ENCODE peak calls at places on chromosomes 11 and 22, in eight cellular contexts. One of them, this sample, is unnamed.

GRCh38 chr22:49627217-49628181 is 200.2 kb downstream of the BRD1 start:
- DNase-seq in neural progenitor cell: peak; percentile 70
- DNase-seq in pancreas: no peak
- DNase-seq in CD8-positive, alpha-beta T cell: no peak
- DNase-seq in HCT116: no peak
- DNase-seq in left ventricle myocardium inferior: no peak
- DNase-seq in Caco-2: no peak
- DNase-seq in lung: no peak
- DNase-seq in this sample: no peak

GRCh38 chr11:6249822-6250555 is 9.6 kb upstream of the CCKBR start:
- DNase-seq in CD8-positive, alpha-beta T cell: no peak
- DNase-seq in Caco-2: no peak
- DNase-seq in lung: peak; percentile 68
- DNase-seq in pancreas: peak; percentile 90
- DNase-seq in neural progenitor cell: no peak
- DNase-seq in left ventricle myocardium inferior: peak; percentile 69
- DNase-seq in HCT116: peak; percentile 18
- DNase-seq in this sample: peak; percentile 8

GRCh38 chr22:23822101-23822671 is 16.6 kb downstream of the DERL3 start:
- DNase-seq in left ventricle myocardium inferior: no peak
- DNase-seq in HCT116: no peak
- DNase-seq in lung: no peak
- DNase-seq in neural progenitor cell: no peak
- DNase-seq in CD8-positive, alpha-beta T cell: no peak
- DNase-seq in pancreas: no peak
- DNase-seq in Caco-2: no peak
- DNase-seq in this sample: no peak

GRCh38 chr22:38018938-38019827 is 34.8 kb upstream of the SOX10 start:
- DNase-seq in HCT116: no peak
- DNase-seq in left ventricle myocardium inferior: no peak
- DNase-seq in pancreas: no peak
- DNase-seq in Caco-2: no peak
- DNase-seq in neural progenitor cell: no peak
- DNase-seq in CD8-positive, alpha-beta T cell: no peak
- DNase-seq in lung: no peak
- DNase-seq in this sample: no peak

GRCh38 chr11:434496-434895 is 7.3 kb downstream of the ANO9 start:
- DNase-seq in CD8-positive, alpha-beta T cell: no peak
- DNase-seq in neural progenitor cell: no peak
- DNase-seq in pancreas: no peak
- DNase-seq in Caco-2: no peak
- DNase-seq in HCT116: no peak
- DNase-seq in left ventricle myocardium inferior: no peak
- DNase-seq in lung: no peak
- DNase-seq in this sample: no peak

GRCh38 chr11:110130642-110131238 is 37.5 kb downstream of the ZC3H12C start:
- DNase-seq in HCT116: no peak
- DNase-seq in pancreas: no peak
- DNase-seq in lung: no peak
- DNase-seq in left ventricle myocardium inferior: no peak
- DNase-seq in CD8-positive, alpha-beta T cell: no peak
- DNase-seq in neural progenitor cell: peak; percentile 93
- DNase-seq in Caco-2: no peak
- DNase-seq in this sample: peak; percentile 69

GRCh38 chr22:17869285-17870096 is 95.2 kb upstream of the BID start:
- DNase-seq in lung: no peak
- DNase-seq in pancreas: no peak
- DNase-seq in Caco-2: no peak
- DNase-seq in neural progenitor cell: no peak
- DNase-seq in CD8-positive, alpha-beta T cell: no peak
- DNase-seq in HCT116: no peak
- DNase-seq in left ventricle myocardium inferior: no peak
- DNase-seq in this sample: no peak

GRCh38 chr11:69295995-69296889 is 2.3 kb downstream of the MYEOV start:
- DNase-seq in neural progenitor cell: no peak
- DNase-seq in pancreas: peak; percentile 41
- DNase-seq in left ventricle myocardium inferior: peak; percentile 54
- DNase-seq in Caco-2: peak; percentile 59
- DNase-seq in HCT116: no peak
- DNase-seq in CD8-positive, alpha-beta T cell: no peak
- DNase-seq in lung: peak; percentile 63
- DNase-seq in this sample: no peak

GRCh38 chr11:47592276-47592675 is 1.9 kb downstream of the C1QTNF4 start:
- DNase-seq in neural progenitor cell: no peak
- DNase-seq in CD8-positive, alpha-beta T cell: no peak
- DNase-seq in pancreas: no peak
- DNase-seq in HCT116: no peak
- DNase-seq in left ventricle myocardium inferior: no peak
- DNase-seq in Caco-2: no peak
- DNase-seq in lung: no peak
- DNase-seq in this sample: no peak

GRCh38 chr11:47591764-47592163 is 2.4 kb downstream of the C1QTNF4 start:
- DNase-seq in pancreas: no peak
- DNase-seq in HCT116: no peak
- DNase-seq in Caco-2: no peak
- DNase-seq in lung: no peak
- DNase-seq in neural progenitor cell: peak; percentile 14
- DNase-seq in left ventricle myocardium inferior: no peak
- DNase-seq in CD8-positive, alpha-beta T cell: no peak
- DNase-seq in this sample: no peak

GRCh38 chr11:47589103-47589502 is 2.6 kb downstream of the FAM180B start:
- DNase-seq in CD8-positive, alpha-beta T cell: no peak
- DNase-seq in pancreas: no peak
- DNase-seq in left ventricle myocardium inferior: no peak
- DNase-seq in HCT116: no peak
- DNase-seq in lung: no peak
- DNase-seq in Caco-2: no peak
- DNase-seq in neural progenitor cell: no peak
- DNase-seq in this sample: no peak

GRCh38 chr11:47589504-47590025 is 3.1 kb downstream of the FAM180B start:
- DNase-seq in pancreas: no peak
- DNase-seq in neural progenitor cell: no peak
- DNase-seq in lung: no peak
- DNase-seq in Caco-2: no peak
- DNase-seq in left ventricle myocardium inferior: no peak
- DNase-seq in CD8-positive, alpha-beta T cell: no peak
- DNase-seq in HCT116: no peak
- DNase-seq in this sample: no peak

DNA sequence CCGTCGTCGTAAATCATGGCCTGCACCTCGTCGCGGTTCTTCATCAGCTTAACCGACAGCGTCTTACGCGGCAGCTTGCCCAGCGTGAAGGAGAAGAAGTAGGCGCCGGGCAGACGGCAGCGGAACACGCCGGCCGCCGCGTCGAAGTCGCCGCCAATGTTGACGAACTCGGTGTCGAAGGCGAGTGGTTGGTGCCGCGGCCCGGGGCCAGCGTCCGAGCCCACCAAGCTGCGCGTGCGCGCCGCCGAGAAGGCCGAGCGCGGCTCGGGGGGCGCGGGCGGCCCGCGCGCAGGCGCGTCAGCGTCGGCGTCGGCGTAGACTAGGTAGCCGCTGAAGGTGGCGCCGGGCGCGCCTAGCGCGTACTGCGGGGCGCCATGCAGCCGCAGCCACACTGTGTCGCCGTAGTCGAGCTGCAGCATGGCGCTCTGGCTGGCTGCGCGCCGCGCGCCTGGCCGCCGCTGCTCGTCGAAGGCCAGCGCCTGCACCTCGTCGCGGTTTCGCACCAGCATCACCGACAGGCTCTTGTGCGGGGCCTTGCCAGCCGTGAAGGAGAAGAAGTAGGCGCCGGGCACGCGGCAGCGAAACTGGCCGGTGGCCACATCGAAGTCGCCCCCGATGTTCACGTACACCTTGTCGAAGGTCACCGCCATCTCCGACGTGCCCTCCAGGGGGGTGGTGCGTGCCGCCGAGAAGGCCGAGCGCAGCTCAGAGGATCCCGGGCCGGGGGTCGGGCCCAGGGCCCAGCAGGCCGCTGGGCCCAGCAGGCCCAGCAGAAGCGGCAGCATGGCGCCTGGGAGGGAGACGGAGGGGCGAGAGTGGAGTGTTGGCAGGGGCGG is 3.8 kb downstream of the FAM180B start:
- DNase-seq in CD8-positive, alpha-beta T cell: no peak
- DNase-seq in HCT116: no peak
- DNase-seq in pancreas: no peak
- DNase-seq in left ventricle myocardium inferior: no peak
- DNase-seq in neural progenitor cell: peak; percentile 15
- DNase-seq in lung: no peak
- DNase-seq in Caco-2: no peak
- DNase-seq in this sample: no peak
- H3K4me3 ChIP-seq in CD8-positive, alpha-beta T cell: no peak overlapping the region
- H3K4me3 ChIP-seq in HCT116: no peak overlapping the region
- H3K4me3 ChIP-seq in pancreas: no peak overlapping the region
- H3K4me3 ChIP-seq in left ventricle myocardium inferior: peak overlapping the region; percentile 58
- H3K4me3 ChIP-seq in neural progenitor cell: no peak overlapping the region
- H3K4me3 ChIP-seq in lung: peak overlapping the region; percentile 15
- H3K4me3 ChIP-seq in Caco-2: no peak overlapping the region
- H3K4me3 ChIP-seq in this sample: peak overlapping the region; percentile 5

GRCh38 chr11:125886997-125887372 is 483 bp upstream of the HYLS1 start:
- DNase-seq in lung: peak; percentile 42
- DNase-seq in HCT116: no peak
- DNase-seq in CD8-positive, alpha-beta T cell: peak; percentile 26
- DNase-seq in neural progenitor cell: no peak
- DNase-seq in Caco-2: no peak
- DNase-seq in left ventricle myocardium inferior: peak; percentile 27
- DNase-seq in pancreas: no peak
- DNase-seq in this sample: no peak

GRCh38 chr11:125890447-125891100 is 3.1 kb downstream of the HYLS1 start:
- DNase-seq in neural progenitor cell: no peak
- DNase-seq in HCT116: no peak
- DNase-seq in Caco-2: no peak
- DNase-seq in left ventricle myocardium inferior: no peak
- DNase-seq in lung: no peak
- DNase-seq in pancreas: no peak
- DNase-seq in CD8-positive, alpha-beta T cell: no peak
- DNase-seq in this sample: no peak

GRCh38 chr11:125883375-125883774 is 4.1 kb upstream of the HYLS1 start:
- DNase-seq in CD8-positive, alpha-beta T cell: no peak
- DNase-seq in HCT116: no peak
- DNase-seq in neural progenitor cell: no peak
- DNase-seq in lung: no peak
- DNase-seq in pancreas: no peak
- DNase-seq in Caco-2: no peak
- DNase-seq in left ventricle myocardium inferior: no peak
- DNase-seq in this sample: no peak

GRCh38 chr11:125892071-125892470 is 4.6 kb downstream of the HYLS1 start:
- DNase-seq in Caco-2: no peak
- DNase-seq in HCT116: no peak
- DNase-seq in left ventricle myocardium inferior: no peak
- DNase-seq in lung: no peak
- DNase-seq in pancreas: no peak
- DNase-seq in neural progenitor cell: no peak
- DNase-seq in CD8-positive, alpha-beta T cell: no peak
- DNase-seq in this sample: no peak

DNA sequence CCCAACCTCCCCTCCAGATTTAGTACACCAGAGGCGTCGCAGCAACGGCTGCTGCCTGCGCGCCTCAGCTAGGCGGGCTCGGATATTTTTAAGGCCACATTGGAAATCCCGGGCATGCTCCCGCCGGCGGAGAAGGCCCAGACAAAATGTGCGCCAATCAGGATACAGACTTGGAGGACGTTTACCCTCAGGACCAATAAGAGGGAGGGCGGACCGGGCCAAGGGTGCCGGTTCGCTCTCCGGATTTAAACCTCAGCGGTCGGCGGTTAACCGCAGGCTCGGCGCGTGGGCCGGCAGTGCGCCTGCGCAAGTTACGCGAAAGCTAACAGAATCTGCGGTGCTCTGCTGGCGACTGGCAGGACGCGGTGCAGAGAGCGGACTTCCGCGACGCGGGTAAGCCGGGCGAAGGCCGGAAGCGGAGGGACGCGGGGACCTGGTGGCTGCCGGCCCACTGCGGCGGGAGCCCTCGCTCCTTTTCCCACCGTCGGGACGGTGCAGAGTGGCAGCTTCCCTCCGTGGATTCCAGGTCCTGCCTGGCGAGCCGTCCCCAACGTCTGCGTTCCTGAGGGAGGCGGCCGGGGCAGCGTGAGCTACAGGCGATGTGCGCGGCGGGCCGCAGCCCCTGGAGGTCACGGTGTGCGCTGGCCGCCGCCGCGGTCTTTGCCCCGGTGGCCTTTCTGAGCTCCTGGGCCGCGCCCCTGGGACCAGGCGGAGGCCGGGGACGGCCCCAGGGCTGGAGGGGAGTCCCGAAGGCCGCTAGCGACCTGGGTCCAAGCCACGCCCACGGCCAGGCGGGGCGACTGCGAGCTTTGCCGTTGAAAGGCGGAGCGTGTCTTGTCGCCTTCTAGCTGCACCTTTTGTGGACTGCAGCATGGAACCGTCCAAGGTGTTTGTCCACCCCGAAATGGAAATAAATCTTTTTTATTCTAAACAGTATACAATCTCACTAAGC is at the start of gene HYLS1:
- DNase-seq in HCT116: peak; percentile 92
- DNase-seq in Caco-2: peak; percentile 82
- DNase-seq in neural progenitor cell: peak; percentile 90
- DNase-seq in left ventricle myocardium inferior: peak; percentile 95
- DNase-seq in pancreas: peak; percentile 92
- DNase-seq in lung: peak; percentile 94
- DNase-seq in CD8-positive, alpha-beta T cell: peak; percentile 88
- DNase-seq in this sample: peak; percentile 89
- TF ChIP-seq CTCF in HCT116: no peak
- TF ChIP-seq CTCF in Caco-2: no peak
- TF ChIP-seq CTCF in neural progenitor cell: peak; percentile 26
- TF ChIP-seq CTCF in left ventricle myocardium inferior: peak; percentile 59
- TF ChIP-seq CTCF in pancreas: no peak
- TF ChIP-seq CTCF in lung: peak; percentile 10
- TF ChIP-seq CTCF in CD8-positive, alpha-beta T cell: no peak
- TF ChIP-seq CTCF in this sample: peak; percentile 31

GRCh38 chr22:39528681-39529486 is 3.7 kb downstream of the RPS19BP1 start:
- DNase-seq in HCT116: peak; percentile 88
- DNase-seq in neural progenitor cell: peak; percentile 95
- DNase-seq in left ventricle myocardium inferior: peak; percentile 90
- DNase-seq in pancreas: peak; percentile 92
- DNase-seq in lung: peak; percentile 92
- DNase-seq in Caco-2: peak; percentile 94
- DNase-seq in CD8-positive, alpha-beta T cell: peak; percentile 88
- DNase-seq in this sample: peak; percentile 70
- H3K4me3 ChIP-seq in HCT116: no peak overlapping the region
- H3K4me3 ChIP-seq in neural progenitor cell: no peak overlapping the region
- H3K4me3 ChIP-seq in left ventricle myocardium inferior: peak overlapping the region; percentile 51
- H3K4me3 ChIP-seq in pancreas: no peak overlapping the region
- H3K4me3 ChIP-seq in lung: no peak overlapping the region
- H3K4me3 ChIP-seq in Caco-2: no peak overlapping the region
- H3K4me3 ChIP-seq in CD8-positive, alpha-beta T cell: peak overlapping the region; percentile 14
- H3K4me3 ChIP-seq in this sample: peak overlapping the region; percentile 11

DNA sequence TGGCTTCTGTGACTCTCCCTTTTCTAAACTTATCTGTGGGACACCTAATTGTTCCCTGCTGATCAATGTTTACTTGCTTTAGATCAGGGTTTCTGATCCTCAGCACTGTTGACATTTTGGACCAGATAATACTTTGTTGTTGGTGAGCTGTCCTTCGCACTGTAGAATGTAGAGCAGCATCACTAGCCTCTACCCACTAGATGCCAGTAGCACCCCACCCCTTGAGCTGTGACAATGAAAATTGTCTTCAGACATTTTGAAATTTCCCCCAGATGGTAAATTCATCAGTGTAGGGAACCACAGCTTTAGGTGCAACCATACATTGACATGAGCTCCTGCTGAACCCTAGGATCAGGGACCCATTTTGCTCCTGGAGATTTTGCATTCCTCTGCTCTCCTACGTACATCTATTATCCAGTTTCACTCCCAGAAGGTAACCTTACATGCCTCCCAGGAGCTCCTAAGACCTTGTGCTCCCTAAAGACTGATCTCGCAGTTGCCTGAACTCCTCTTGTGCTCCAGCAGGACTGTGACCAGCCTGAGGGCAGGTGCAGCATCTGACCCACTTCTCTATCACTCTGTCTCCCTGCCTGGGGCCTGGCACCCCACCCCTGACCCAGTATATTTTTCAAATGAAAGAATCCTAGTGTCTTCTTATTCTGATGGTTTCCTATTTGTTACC is 107.8 kb downstream of the FAR1 start:
- DNase-seq in lung: no peak
- DNase-seq in CD8-positive, alpha-beta T cell: peak; percentile 47
- DNase-seq in Caco-2: peak; percentile 15
- DNase-seq in neural progenitor cell: peak; percentile 40
- DNase-seq in left ventricle myocardium inferior: no peak
- DNase-seq in HCT116: peak; percentile 15
- DNase-seq in pancreas: no peak
- DNase-seq in this sample: no peak
- TF ChIP-seq CTCF in lung: no peak
- TF ChIP-seq CTCF in CD8-positive, alpha-beta T cell: peak; percentile 58
- TF ChIP-seq CTCF in Caco-2: peak; percentile 33
- TF ChIP-seq CTCF in neural progenitor cell: peak; percentile 50
- TF ChIP-seq CTCF in left ventricle myocardium inferior: no peak
- TF ChIP-seq CTCF in HCT116: peak; percentile 60
- TF ChIP-seq CTCF in pancreas: no peak
- TF ChIP-seq CTCF in this sample: peak; percentile 4

This sample was measured in retinal pigment epithelial cell.